ENCODE peak calls at places on chromosomes 5 and 9, in seven cellular contexts. C is posterior vena cava; A is fibroblast of gingiva; U is H54; I is T-cell; J is effector CD4-positive, alpha-beta T cell; F is NCI-H2081. H is an unnamed sample.

GRCh38 chr9:2818486-2819121 is 25.3 kb downstream of the PUM3 start:
- DNase-seq in C (no peak), A (no peak), U (no peak), I (no peak), J (no peak), F (no peak), H (no peak)

GRCh38 chr5:151249280-151249679 is 3.7 kb upstream of the GM2A start:
- DNase-seq in C (no peak), A (no peak), U (no peak), I (no peak), J (no peak), F (no peak), H (no peak)

GRCh38 chr9:95100071-95100627 is 217.4 kb downstream of the FANCC start:
- DNase-seq in C (no peak), A (no peak), U (no peak), I (no peak), J (no peak), F (no peak), H (no peak)

GRCh38 chr5:157659886-157660660 is 7.8 kb upstream of the SOX30 start:
- DNase-seq in C (no peak), A (no peak), U (no peak), I (no peak), J (no peak), F (no peak), H (no peak)

GRCh38 chr9:114697951-114698351 is 16.0 kb upstream of the TEX48 start:
- DNase-seq in C (no peak), A (no peak), U (no peak), I (no peak), J (no peak), F (no peak), H (no peak)

GRCh38 chr9:83012578-83013260 is 50.2 kb downstream of the RASEF start:
- DNase-seq in C (no peak), A (no peak), U (no peak), I (no peak), J (no peak), F (no peak), H (no peak)

GRCh38 chr5:173554989-173555705 is 61.3 kb downstream of the BOD1 start:
- DNase-seq in C (no peak), A (no peak), U (no peak), I (no peak), J (no peak), F (no peak), H (no peak)

GRCh38 chr5:91219141-91219802 is 163.8 kb downstream of the ARRDC3 start:
- DNase-seq in C (no peak), A (peak; percentile 84), U (no peak), I (no peak), J (no peak), F (no peak), H (no peak)

GRCh38 chr9:91775708-91776028 is 174.4 kb downstream of the ROR2 start:
- DNase-seq in C (no peak), A (no peak), U (no peak), I (no peak), J (no peak), F (no peak), H (no peak)

GRCh38 chr5:58281189-58281588 is 178.7 kb downstream of the PLK2 start:
- DNase-seq in C (no peak), A (no peak), U (no peak), I (no peak), J (no peak), F (no peak), H (no peak)

GRCh38 chr9:36894695-36895310 is 139.3 kb downstream of the PAX5 start:
- DNase-seq in C (no peak), A (no peak), U (no peak), I (no peak), J (no peak), F (no peak), H (no peak)

GRCh38 chr9:78298046-78298511 is 1.2 kb downstream of the PSAT1 start:
- DNase-seq in C (no peak), A (no peak), U (no peak), I (no peak), J (no peak), F (peak; percentile 3), H (no peak)

GRCh38 chr5:139648205-139649081 is at the start of gene CXXC5:
- DNase-seq in C (peak; percentile 95), A (peak; percentile 90), U (peak; percentile 73), I (no peak), J (no peak), F (peak; percentile 60), H (peak; percentile 94)

GRCh38 chr9:130445268-130445983 is 665 bp downstream of the ASS1 start:
- DNase-seq in C (peak; percentile 89), A (peak; percentile 84), U (peak; percentile 30), I (no peak), J (no peak), F (no peak), H (peak; percentile 64)

GRCh38 chr9:137435980-137436760 is 5.0 kb downstream of the ENTPD8 start:
- DNase-seq in C (peak; percentile 90), A (peak; percentile 55), U (peak; percentile 100), I (no peak), J (no peak), F (no peak), H (peak; percentile 75)

GRCh38 chr5:115565233-115565632 is 20.7 kb upstream of the FEM1C start:
- DNase-seq in C (no peak), A (peak; percentile 35), U (no peak), I (no peak), J (no peak), F (no peak), H (no peak)

GRCh38 chr9:69134412-69134811 is 39.7 kb upstream of the TJP2 start:
- DNase-seq in C (no peak), A (no peak), U (no peak), I (no peak), J (no peak), F (no peak), H (no peak)

GRCh38 chr9:36575411-36575882 is 2.8 kb downstream of the MELK start:
- DNase-seq in C (no peak), A (peak; percentile 29), U (no peak), I (no peak), J (no peak), F (no peak), H (no peak)

H was measured in spleen.